ENCODE peak calls at places on chromosomes 11 and 22, in seven cellular contexts. B is memory B cell, L is OCI-M1, S is T follicular helper cell, Y is kidney glomerular epithelial cell, J is NCI-H1105 treated with DMSO at 0.1 percent for 48 hours, R is vagina. Q is an unnamed sample.

GRCh38 chr22:27306771-27307170 is 494.8 kb downstream of the MN1 start:
- DNase-seq in S (no peak), B (no peak), J (no peak), R (no peak), Y (no peak), L (no peak), Q (no peak)

GRCh38 chr11:70100283-70100610 is 22.1 kb downstream of the ANO1 start:
- DNase-seq in L (no peak), J (no peak), Y (no peak), S (no peak), B (no peak), R (no peak), Q (no peak)

GRCh38 chr22:43216738-43217137 is 29.8 kb upstream of the TTLL12 start:
- DNase-seq in R (no peak), B (no peak), J (no peak), L (no peak), S (no peak), Y (no peak), Q (no peak)

GRCh38 chr22:35037089-35037488 is 28.9 kb upstream of the ISX start:
- DNase-seq in B (no peak), J (no peak), Y (no peak), L (peak), R (no peak), S (no peak), Q (no peak)

GRCh38 chr22:46537221-46537945 is at the start of gene CELSR1:
- DNase-seq in R (no peak), B (peak), J (peak), S (no peak), L (no peak), Y (peak), Q (peak)

GRCh38 chr22:49535126-49535525 is 292.5 kb downstream of the BRD1 start:
- DNase-seq in Y (no peak), R (no peak), L (no peak), S (no peak), J (no peak), B (no peak), Q (no peak)

GRCh38 chr11:98772799-98773198 is 247.9 kb upstream of the CNTN5 start:
- DNase-seq in R (no peak), S (no peak), B (no peak), L (no peak), Y (no peak), J (peak), Q (no peak)

GRCh38 chr11:69653406-69653960 is 12.5 kb downstream of the CCND1 start:
- DNase-seq in B (no peak), Y (no peak), S (no peak), L (no peak), J (no peak), R (no peak), Q (no peak)

GRCh38 chr11:11960687-11961086 is 47.7 kb downstream of the DKK3 start:
- DNase-seq in B (no peak), L (no peak), J (no peak), R (no peak), S (no peak), Y (no peak), Q (no peak)

GRCh38 chr11:120031612-120032600 is 106.0 kb downstream of the TRIM29 start:
- DNase-seq in R (peak), J (peak), B (no peak), Y (no peak), S (no peak), L (no peak), Q (no peak)

GRCh38 chr11:17930544-17931144 is 82.2 kb downstream of the SERGEF start:
- DNase-seq in J (no peak), B (no peak), R (no peak), Y (no peak), S (no peak), L (no peak), Q (no peak)

GRCh38 chr22:39999144-39999757 is 4.5 kb downstream of the FAM83F start:
- DNase-seq in S (no peak), R (no peak), B (no peak), Y (no peak), L (peak), J (no peak), Q (no peak)

GRCh38 chr11:14119357-14119756 is 156.8 kb downstream of the SPON1 start:
- DNase-seq in J (no peak), Y (peak), R (no peak), B (no peak), S (no peak), L (no peak), Q (no peak)

GRCh38 chr11:71979582-71979981 is 19.1 kb upstream of the IL18BP start:
- DNase-seq in Y (no peak), L (no peak), R (no peak), B (no peak), J (no peak), S (no peak), Q (no peak)

GRCh38 chr11:63710476-63711217 is 29.3 kb downstream of the RTN3 start:
- DNase-seq in L (peak), Y (no peak), R (no peak), J (no peak), B (no peak), S (no peak), Q (no peak)

GRCh38 chr22:28930357-28931007 is 47.1 kb downstream of the ZNRF3 start:
- DNase-seq in Y (peak), L (no peak), B (no peak), R (no peak), J (no peak), S (no peak), Q (peak)

Q was measured in ACHN.